ENCODE peak calls at places on chromosomes 7 and 10, in ten cellular contexts. L is body of pancreas; P is bronchial epithelial cell; F is right atrium auricular region; B is CD8-positive, alpha-beta memory T cell; H is tibial artery; K is mesenchymal stem cell; S is astrocyte of the spinal cord; T is naive thymus-derived CD4-positive, alpha-beta T cell; Z is GM06990. A is an unnamed sample.

GRCh38 chr7:70446448-70447143 is 685.3 kb upstream of the GALNT17 start:
- DNase-seq in L (no peak), P (peak; percentile 26), F (no peak), B (no peak), H (no peak), K (no peak), S (no peak), T (no peak), Z (no peak), A (no peak)

GRCh38 chr7:120927454-120928103 is 23.0 kb upstream of the ING3 start:
- DNase-seq in L (no peak), P (no peak), F (no peak), B (no peak), H (no peak), K (no peak), S (no peak), T (no peak), Z (peak; percentile 13), A (no peak)

GRCh38 chr10:28959850-28960501 is 282.7 kb downstream of the BAMBI start:
- DNase-seq in L (no peak), P (no peak), F (no peak), B (no peak), H (no peak), K (peak; percentile 48), S (no peak), T (no peak), Z (no peak), A (no peak)

GRCh38 chr10:79084012-79084971 is 15.5 kb downstream of the ZMIZ1 start:
- DNase-seq in L (peak; percentile 94), P (peak; percentile 93), F (peak; percentile 98), B (no peak), H (peak; percentile 95), K (peak; percentile 93), S (peak; percentile 82), T (no peak), Z (no peak), A (no peak)

GRCh38 chr7:125279956-125280355 is 350.3 kb upstream of the POT1 start:
- DNase-seq in L (no peak), P (no peak), F (no peak), B (no peak), H (no peak), K (no peak), S (no peak), T (no peak), Z (no peak), A (no peak)

GRCh38 chr10:76779163-76779820 is 858.3 kb downstream of the KCNMA1 start:
- DNase-seq in L (no peak), P (peak; percentile 20), F (no peak), B (no peak), H (no peak), K (peak; percentile 55), S (peak; percentile 84), T (no peak), Z (no peak), A (no peak)

GRCh38 chr7:42960762-42961161 is 28.6 kb downstream of the MRPL32 start:
- DNase-seq in L (no peak), P (no peak), F (no peak), B (no peak), H (no peak), K (no peak), S (no peak), T (no peak), Z (peak; percentile 21), A (no peak)

GRCh38 chr10:123147635-123148413 is at the start of gene HMX2:
- DNase-seq in L (no peak), P (no peak), F (no peak), B (no peak), H (no peak), K (no peak), S (no peak), T (no peak), Z (peak; percentile 89), A (no peak)

GRCh38 chr7:412731-413356 is 106.8 kb downstream of the PDGFA start:
- DNase-seq in L (peak; percentile 2), P (no peak), F (no peak), B (no peak), H (peak; percentile 49), K (no peak), S (no peak), T (no peak), Z (no peak), A (no peak)

GRCh38 chr10:124145109-124145860 is 51.9 kb upstream of the CHST15 start:
- DNase-seq in L (peak; percentile 41), P (peak; percentile 37), F (peak; percentile 81), B (no peak), H (peak; percentile 87), K (peak; percentile 60), S (no peak), T (no peak), Z (no peak), A (no peak)

GRCh38 chr7:50312176-50312575 is 7.7 kb downstream of the IKZF1 start:
- DNase-seq in L (no peak), P (no peak), F (no peak), B (no peak), H (no peak), K (no peak), S (no peak), T (no peak), Z (no peak), A (no peak)

GRCh38 chr7:43648725-43649406 is 66.0 kb downstream of the STK17A start:
- DNase-seq in L (no peak), P (peak; percentile 62), F (no peak), B (peak; percentile 56), H (no peak), K (peak; percentile 70), S (peak; percentile 95), T (no peak), Z (peak; percentile 84), A (peak; percentile 96)

GRCh38 chr7:30880090-30880704 is 31.5 kb upstream of the AQP1 start:
- DNase-seq in L (no peak), P (no peak), F (no peak), B (no peak), H (no peak), K (peak; percentile 21), S (no peak), T (no peak), Z (no peak), A (no peak)

GRCh38 chr7:30880941-30881340 is 30.7 kb upstream of the AQP1 start:
- DNase-seq in L (no peak), P (no peak), F (no peak), B (no peak), H (no peak), K (no peak), S (no peak), T (no peak), Z (no peak), A (no peak)

GRCh38 chr7:30879139-30880089 is 32.2 kb upstream of the AQP1 start:
- DNase-seq in L (peak; percentile 65), P (no peak), F (no peak), B (no peak), H (no peak), K (no peak), S (no peak), T (no peak), Z (no peak), A (no peak)

GRCh38 chr7:30884881-30885280 is 26.8 kb upstream of the AQP1 start:
- DNase-seq in L (no peak), P (no peak), F (no peak), B (no peak), H (no peak), K (no peak), S (no peak), T (no peak), Z (no peak), A (no peak)

GRCh38 chr7:30881448-30881847 is 30.2 kb upstream of the AQP1 start:
- DNase-seq in L (no peak), P (no peak), F (no peak), B (no peak), H (no peak), K (no peak), S (no peak), T (no peak), Z (no peak), A (no peak)
- H3K4me3 ChIP-seq in L (no peak overlapping the region), P (no peak overlapping the region), F (no peak overlapping the region), B (no peak overlapping the region), H (no peak overlapping the region), K (no peak overlapping the region), S (no peak overlapping the region), T (no peak overlapping the region), Z (no peak overlapping the region), A (no peak overlapping the region)

GRCh38 chr10:74967850-74968620 is 141.6 kb downstream of the KAT6B start:
- DNase-seq in L (no peak), P (peak; percentile 35), F (no peak), B (no peak), H (no peak), K (no peak), S (no peak), T (no peak), Z (no peak), A (no peak)
- H3K4me3 ChIP-seq in L (no peak overlapping the region), P (no peak overlapping the region), F (no peak overlapping the region), B (peak overlapping the region; percentile 34), H (no peak overlapping the region), K (no peak overlapping the region), S (no peak overlapping the region), T (no peak overlapping the region), Z (no peak overlapping the region), A (no peak overlapping the region)

DNA sequence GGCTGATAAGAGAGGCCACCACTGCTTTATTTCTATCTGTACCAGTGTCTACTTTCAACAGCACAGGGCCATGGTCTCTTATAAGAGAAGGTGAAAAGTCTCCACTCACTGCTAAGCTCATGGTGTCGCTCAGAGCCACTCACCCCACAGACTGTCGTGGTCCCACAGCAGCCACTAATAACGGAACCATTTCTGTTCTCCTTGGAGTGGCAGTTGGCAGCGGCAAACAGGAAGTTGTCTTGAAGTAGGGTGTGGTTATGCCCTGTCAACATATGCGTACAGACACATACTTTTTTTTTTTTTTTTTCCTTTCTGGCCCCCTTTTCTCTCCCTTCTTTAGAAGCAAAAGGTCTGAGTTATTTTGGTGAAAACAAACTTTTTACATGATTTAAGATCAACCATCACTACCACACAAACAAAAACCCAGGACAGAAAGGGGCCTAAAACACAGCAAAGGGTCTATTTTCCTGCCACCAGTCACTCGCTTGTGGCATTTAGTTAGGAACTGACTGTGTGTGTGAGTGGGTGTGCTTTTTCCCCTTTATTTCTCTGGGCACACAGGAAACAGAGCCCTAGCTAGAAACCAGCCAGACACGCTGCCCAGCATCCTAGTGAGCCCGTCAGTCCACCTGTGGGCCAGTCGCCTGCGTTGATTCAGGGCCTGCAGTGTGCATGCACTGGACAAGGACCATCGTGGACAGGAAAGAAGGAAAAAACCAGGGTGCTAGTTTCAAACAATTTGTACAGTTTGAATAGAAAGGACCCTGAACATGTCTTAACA is 96.7 kb upstream of the EFCAB10 start:
- DNase-seq in L (peak; percentile 41), P (no peak), F (no peak), B (peak; percentile 53), H (no peak), K (no peak), S (no peak), T (peak; percentile 16), Z (peak; percentile 44), A (peak; percentile 46)
- H3K4me3 ChIP-seq in L (no peak overlapping the region), P (no peak overlapping the region), F (no peak overlapping the region), B (peak overlapping the region; percentile 18), H (peak overlapping the region; percentile 51), K (peak overlapping the region; percentile 67), S (no peak overlapping the region), T (peak overlapping the region; percentile 37), Z (peak overlapping the region; percentile 56), A (peak overlapping the region; percentile 39)

DNA sequence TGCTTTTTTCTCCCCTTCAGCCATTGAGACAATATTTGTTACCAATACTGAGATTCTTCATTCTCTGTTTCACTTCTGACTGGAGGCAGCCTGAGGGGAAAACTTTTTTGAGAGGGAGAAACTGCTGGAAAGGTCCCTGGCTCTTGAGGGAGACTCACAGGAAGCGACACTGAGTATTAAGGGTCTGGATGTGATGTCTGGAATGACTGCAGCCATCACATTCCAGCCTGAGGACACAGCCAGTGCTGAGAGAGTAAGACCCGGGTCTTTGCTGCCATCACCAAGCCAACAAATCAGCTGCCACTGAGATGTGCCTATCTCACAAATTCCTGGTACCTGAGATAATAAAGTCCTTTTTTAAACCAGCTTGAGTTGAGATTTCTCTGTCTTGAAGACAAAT is 157.4 kb downstream of the DPY19L1 start:
- DNase-seq in L (no peak), P (no peak), F (no peak), B (no peak), H (no peak), K (no peak), S (no peak), T (no peak), Z (no peak), A (no peak)
- H3K4me3 ChIP-seq in L (no peak overlapping the region), P (no peak overlapping the region), F (no peak overlapping the region), B (no peak overlapping the region), H (no peak overlapping the region), K (no peak overlapping the region), S (no peak overlapping the region), T (no peak overlapping the region), Z (no peak overlapping the region), A (no peak overlapping the region)

A was measured in GM12864.